ENCODE peak calls at places on chromosomes 16 and 17, in four cellular contexts. M is NCI-H2171 treated with DMSO at 0.1 percent for 48 hours, J is mucosa of descending colon, D is GM23248. Z is an unnamed sample.

GRCh38 chr17:50676065-50676975 is 31.4 kb downstream of the ANKRD40 start:
- DNase-seq in M (no peak), J (peak), D (no peak), Z (no peak)

GRCh38 chr17:59856859-59857794 is 35.6 kb downstream of the TUBD1 start:
- DNase-seq in M (no peak), J (no peak), D (no peak), Z (no peak)

GRCh38 chr17:75088902-75089417 is 1.2 kb downstream of the SLC16A5 start:
- DNase-seq in M (no peak), J (no peak), D (peak), Z (peak)

GRCh38 chr17:39209317-39210092 is 9.4 kb downstream of the RPL19 start:
- DNase-seq in M (peak), J (peak), D (peak), Z (peak)

GRCh38 chr16:63876096-63876495 is 1245.8 kb downstream of the CDH11 start:
- DNase-seq in M (no peak), J (no peak), D (peak), Z (no peak)

GRCh38 chr17:68455756-68456528 is 1.4 kb downstream of the WIPI1 start:
- DNase-seq in M (no peak), J (no peak), D (peak), Z (peak)

GRCh38 chr17:61285483-61286320 is 113.9 kb upstream of the TBX2 start:
- DNase-seq in M (no peak), J (no peak), D (peak), Z (peak)

GRCh38 chr16:10558746-10559641 is 21.4 kb downstream of the EMP2 start:
- DNase-seq in M (no peak), J (peak), D (peak), Z (peak)

GRCh38 chr17:31853911-31854470 is 5.1 kb downstream of the COPRS start:
- DNase-seq in M (no peak), J (no peak), D (no peak), Z (no peak)